ENCODE peak calls at places on chromosomes 7 and 10, in nine cellular contexts. H, G, V, M, C, Y, I, B and F are unnamed samples.

GRCh38 chr10:79374312-79375191 is 27.3 kb downstream of the PPIF start:
- DNase-seq in V (peak; percentile 40), B (peak; percentile 88), Y (peak; percentile 84), G (peak; percentile 33), C (peak; percentile 85), M (peak; percentile 58), I (no peak), H (peak; percentile 86), F (peak; percentile 71)

GRCh38 chr7:3194501-3195141 is 106.4 kb upstream of the SDK1 start:
- DNase-seq in I (no peak), V (no peak), C (peak; percentile 85), H (peak; percentile 97), B (no peak), M (peak; percentile 97), Y (no peak), G (no peak), F (no peak)

GRCh38 chr7:30867483-30867882 is 44.2 kb upstream of the AQP1 start:
- DNase-seq in Y (no peak), B (no peak), I (no peak), G (no peak), V (no peak), C (no peak), M (no peak), H (no peak), F (no peak)

GRCh38 chr10:119448579-119449209 is 93.8 kb downstream of the RGS10 start:
- DNase-seq in B (no peak), G (no peak), Y (no peak), I (no peak), M (no peak), V (no peak), H (no peak), C (no peak), F (no peak)

GRCh38 chr10:86520871-86521619 is 547 bp downstream of the WAPL start:
- DNase-seq in V (peak; percentile 12), I (no peak), H (peak; percentile 69), Y (peak; percentile 78), C (peak; percentile 67), G (no peak), M (peak; percentile 40), B (peak; percentile 14), F (no peak)

GRCh38 chr7:112970771-112971170 is 115.9 kb downstream of the GPR85 start:
- DNase-seq in C (no peak), G (no peak), M (no peak), V (peak; percentile 4), Y (peak; percentile 11), I (no peak), B (peak; percentile 43), H (no peak), F (no peak)

GRCh38 chr10:7281429-7281828 is 129.4 kb downstream of the SFMBT2 start:
- DNase-seq in V (no peak), B (peak; percentile 44), C (no peak), G (no peak), I (no peak), H (no peak), Y (no peak), M (no peak), F (no peak)

GRCh38 chr10:11336703-11337102 is 274.7 kb downstream of the USP6NL start:
- DNase-seq in V (no peak), I (no peak), Y (no peak), H (peak; percentile 57), B (no peak), G (no peak), M (peak; percentile 28), C (no peak), F (no peak)

GRCh38 chr7:50660040-50660829 is 95.0 kb upstream of the DDC start:
- DNase-seq in H (no peak), B (no peak), G (no peak), C (no peak), M (no peak), I (no peak), Y (no peak), V (no peak), F (peak; percentile 86)

GRCh38 chr7:148699024-148699771 is 495 bp downstream of the CUL1 start:
- DNase-seq in C (peak; percentile 21), G (no peak), V (no peak), I (no peak), H (peak; percentile 71), B (peak; percentile 82), M (peak; percentile 65), Y (peak; percentile 89), F (peak; percentile 65)

GRCh38 chr10:43229208-43230061 is 37.4 kb downstream of the RASGEF1A start:
- DNase-seq in C (peak; percentile 55), M (no peak), G (no peak), B (peak; percentile 47), H (peak; percentile 78), I (no peak), Y (peak; percentile 74), V (no peak), F (no peak)

GRCh38 chr7:53812135-53812534 is 730.0 kb upstream of the VSTM2A start:
- DNase-seq in V (no peak), I (no peak), B (no peak), G (no peak), C (no peak), H (no peak), Y (no peak), M (no peak), F (no peak)

GRCh38 chr7:150979706-150980390 is 1.7 kb upstream of the KCNH2 start:
- DNase-seq in V (no peak), M (no peak), B (no peak), G (no peak), Y (no peak), I (no peak), H (no peak), C (peak; percentile 34), F (no peak)

GRCh38 chr10:25493122-25493893 is 318.5 kb downstream of the GPR158 start:
- DNase-seq in V (peak; percentile 50), H (peak; percentile 91), M (no peak), B (peak; percentile 67), I (no peak), G (peak; percentile 30), C (peak; percentile 28), Y (peak; percentile 22), F (no peak)

GRCh38 chr10:83991986-83992753 is 147.1 kb upstream of the GHITM start:
- DNase-seq in B (peak; percentile 58), C (no peak), V (peak; percentile 35), I (peak; percentile 55), H (peak; percentile 91), G (no peak), Y (peak; percentile 30), M (peak; percentile 28), F (peak; percentile 12)

GRCh38 chr10:79459243-79459642 is 13.8 kb upstream of the ZCCHC24 start:
- DNase-seq in H (no peak), M (no peak), G (no peak), V (no peak), I (no peak), C (no peak), B (no peak), Y (no peak), F (no peak)

GRCh38 chr10:104332243-104333036 is 5.8 kb downstream of the ITPRIP start:
- DNase-seq in B (peak; percentile 27), C (no peak), H (no peak), Y (no peak), V (no peak), I (no peak), M (no peak), G (no peak), F (no peak)

GRCh38 chr7:81161459-81162075 is 242.7 kb upstream of the SEMA3C start:
- DNase-seq in G (no peak), Y (no peak), B (peak; percentile 32), M (peak; percentile 65), C (peak; percentile 71), I (no peak), H (no peak), V (peak; percentile 75), F (peak; percentile 50)

GRCh38 chr7:12210179-12211053 is 678 bp upstream of the TMEM106B start:
- DNase-seq in I (no peak), C (peak; percentile 31), B (peak; percentile 18), H (peak; percentile 58), Y (peak; percentile 16), V (no peak), M (peak; percentile 0), G (no peak), F (no peak)

GRCh38 chr7:149070372-149071140 is 20.0 kb downstream of the ZNF786 start:
- DNase-seq in C (no peak), B (no peak), G (no peak), H (no peak), Y (no peak), M (no peak), I (no peak), V (no peak), F (no peak)

GRCh38 chr7:1501487-1502270 is 2.5 kb downstream of the INTS1 start:
- DNase-seq in Y (no peak), I (no peak), H (no peak), C (no peak), M (no peak), B (no peak), V (no peak), G (no peak), F (no peak)
- TF ChIP-seq REST in Y (no peak), I (no peak), H (no peak), C (no peak), M (no peak), B (no peak), V (no peak), G (no peak), F (no peak)

DNA sequence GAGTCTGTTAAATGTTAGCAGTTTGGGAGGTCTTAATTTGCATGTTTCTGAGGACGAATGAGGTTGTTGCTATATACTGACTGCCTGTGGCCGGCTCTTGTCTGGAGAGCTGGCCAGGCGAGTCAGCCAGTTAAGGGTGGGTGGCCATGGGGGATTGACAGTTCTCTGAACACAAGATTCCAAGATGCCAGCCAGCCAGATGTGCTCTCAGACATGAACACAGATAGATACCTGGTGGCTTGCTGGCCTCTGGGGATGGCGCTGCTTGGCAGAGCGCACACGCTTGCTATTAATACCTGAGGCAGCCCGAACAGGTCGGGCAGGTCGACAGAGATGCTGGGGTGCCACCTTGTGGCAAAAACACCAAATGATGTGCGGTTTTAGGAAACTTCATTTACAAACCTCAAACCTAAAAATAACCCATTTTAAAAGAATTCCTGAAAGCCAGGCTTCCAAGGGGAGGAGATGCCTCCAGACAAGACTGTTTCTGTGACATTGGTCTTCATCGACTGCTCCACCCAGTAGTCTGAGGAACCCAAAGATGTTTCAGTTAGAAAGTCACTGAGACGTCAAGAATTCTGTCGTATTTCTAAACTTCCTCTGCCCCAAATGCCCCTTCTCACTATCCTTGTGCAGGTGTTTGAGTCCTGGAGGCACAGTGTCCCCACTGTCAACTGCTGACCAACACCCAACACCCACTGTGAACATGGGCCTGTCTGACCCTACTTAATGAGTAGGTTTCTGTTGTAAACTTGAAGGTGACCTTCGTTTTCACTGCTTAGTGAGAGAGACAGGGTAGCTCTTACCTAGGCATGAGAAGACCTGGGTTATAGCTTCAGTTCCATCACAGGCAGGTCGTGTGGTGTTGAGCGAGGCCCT is 123.4 kb downstream of the NT5C2 start:
- DNase-seq in B (peak; percentile 56), C (peak; percentile 25), Y (peak; percentile 77), V (peak; percentile 59), H (peak; percentile 88), M (peak; percentile 41), G (no peak), I (peak; percentile 46), F (peak; percentile 62)
- H3K27ac ChIP-seq in B (no peak overlapping the region), C (no peak overlapping the region), Y (no peak overlapping the region), V (no peak overlapping the region), H (no peak overlapping the region), M (no peak overlapping the region), G (no peak overlapping the region), I (peak overlapping the region; percentile 73), F (no peak overlapping the region)

GRCh38 chr10:4407783-4408182 is 418.2 kb upstream of the AKR1E2 start:
- DNase-seq in C (no peak), V (peak; percentile 34), G (no peak), H (no peak), Y (no peak), B (no peak), I (no peak), M (no peak), F (peak; percentile 1)
- TF ChIP-seq REST in C (no peak), V (no peak), G (no peak), H (no peak), Y (no peak), B (no peak), I (no peak), M (no peak), F (no peak)

GRCh38 chr7:84057576-84057975 is 137.0 kb downstream of the SEMA3A start:
- DNase-seq in G (no peak), H (no peak), M (no peak), V (no peak), B (no peak), Y (no peak), C (no peak), I (no peak), F (no peak)
- H3K27ac ChIP-seq in G (no peak overlapping the region), H (no peak overlapping the region), M (peak overlapping the region; percentile 63), V (no peak overlapping the region), B (no peak overlapping the region), Y (no peak overlapping the region), C (peak overlapping the region; percentile 74), I (no peak overlapping the region), F (no peak overlapping the region)